ENCODE peak calls at places on chromosomes 5 and 9, in ten cellular contexts. S is upper lobe of left lung, L is tibial nerve, Q is IMR-90, A is uterus, M is A549, R is suprapubic skin, J is prostate gland, X is stomach, D is transverse colon. B is an unnamed sample.
A peak's percentile ranks its signal among the peaks of the same experiment; 100 is the strongest.

GRCh38 chr9:113707953-113708695 is 168.0 kb upstream of the ZNF618 start:
- DNase-seq in X (peak; percentile 38), L (no peak), A (no peak), S (peak; percentile 9), R (no peak), M (no peak), D (no peak), J (no peak), Q (no peak), B (peak; percentile 32)

GRCh38 chr9:136327313-136327971 is at the start of gene GPSM1:
- DNase-seq in X (no peak), A (peak; percentile 65), D (peak; percentile 30), L (peak; percentile 49), R (no peak), S (peak; percentile 31), J (no peak), M (peak; percentile 52), Q (peak; percentile 58), B (no peak)

GRCh38 chr9:136544549-136545064 is 1.2 kb downstream of the NOTCH1 start:
- DNase-seq in L (peak; percentile 63), Q (no peak), S (peak; percentile 85), R (no peak), M (peak; percentile 43), X (peak; percentile 57), A (peak; percentile 63), D (peak; percentile 81), J (peak; percentile 71), B (no peak)

GRCh38 chr5:138037271-138037670 is 4.4 kb upstream of the FAM13B start:
- DNase-seq in J (no peak), M (no peak), A (no peak), X (no peak), S (no peak), R (no peak), L (no peak), Q (no peak), D (no peak), B (no peak)

GRCh38 chr9:134824583-134824982 is 56.0 kb upstream of the FCN2 start:
- DNase-seq in R (no peak), J (no peak), M (no peak), Q (no peak), L (no peak), D (no peak), X (no peak), A (no peak), S (no peak), B (no peak)

GRCh38 chr5:75044406-75044805 is 8.0 kb downstream of the GCNT4 start:
- DNase-seq in M (no peak), J (no peak), L (no peak), S (no peak), X (no peak), R (no peak), D (no peak), Q (no peak), A (no peak), B (no peak)

GRCh38 chr5:141960018-141960417 is 2.0 kb upstream of the PCDH12 start:
- DNase-seq in Q (no peak), S (no peak), M (no peak), J (no peak), R (no peak), D (no peak), X (no peak), L (no peak), A (no peak), B (no peak)

GRCh38 chr9:105841562-105841961 is 147.2 kb downstream of the TMEM38B start:
- DNase-seq in D (no peak), X (no peak), M (no peak), J (no peak), S (no peak), A (no peak), L (no peak), Q (no peak), R (no peak), B (no peak)

GRCh38 chr5:54861212-54861894 is 124.0 kb downstream of the ESM1 start:
- DNase-seq in A (no peak), D (no peak), Q (peak; percentile 67), X (no peak), M (no peak), S (no peak), R (no peak), L (no peak), J (no peak), B (no peak)

GRCh38 chr5:109550077-109550476 is 139.7 kb upstream of the MAN2A1 start:
- DNase-seq in J (no peak), D (no peak), Q (no peak), X (no peak), A (no peak), S (no peak), M (no peak), R (no peak), L (no peak), B (no peak)

GRCh38 chr5:140734354-140734753 is 34.1 kb downstream of the ZMAT2 start:
- DNase-seq in R (no peak), L (no peak), J (no peak), Q (no peak), M (no peak), D (no peak), S (no peak), A (no peak), X (no peak), B (no peak)

GRCh38 chr5:94433393-94434149 is 184.8 kb downstream of the KIAA0825 start:
- DNase-seq in S (peak; percentile 53), J (peak; percentile 19), Q (peak; percentile 64), M (no peak), X (peak; percentile 54), L (no peak), D (no peak), A (no peak), R (no peak), B (no peak)

GRCh38 chr9:529721-530120 is 311.8 kb upstream of the DMRT1 start:
- DNase-seq in X (no peak), S (no peak), A (no peak), L (no peak), M (no peak), J (no peak), Q (no peak), D (no peak), R (no peak), B (no peak)

DNA sequence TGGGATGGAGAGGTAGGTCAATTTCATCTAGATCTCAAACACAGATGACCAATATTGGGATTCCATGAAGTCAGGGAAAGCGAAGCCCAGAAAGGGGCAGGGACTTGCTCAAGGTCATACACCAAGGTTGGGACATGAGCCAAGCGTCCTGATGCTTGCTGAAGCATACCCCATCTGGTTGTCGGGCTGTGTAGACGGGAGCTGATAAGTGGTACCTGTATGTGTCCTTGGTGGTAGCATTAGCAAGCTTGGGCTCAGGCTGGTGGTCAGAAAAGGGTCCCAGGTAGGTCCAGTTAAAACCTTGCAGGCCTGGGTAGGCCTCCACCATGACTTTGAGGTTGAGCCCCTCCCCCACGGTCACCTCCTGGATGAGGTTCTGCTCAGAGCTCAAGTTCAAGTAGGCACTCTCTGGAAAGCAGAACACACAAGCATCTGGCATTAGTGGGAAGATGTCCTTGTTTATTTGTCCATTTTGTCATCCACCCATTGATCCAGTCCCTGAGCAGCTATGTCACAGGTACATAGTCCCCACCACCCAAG is 13.2 kb downstream of the CSF1R start:
- DNase-seq in S (peak; percentile 14), R (peak; percentile 44), J (no peak), Q (no peak), M (no peak), D (peak; percentile 4), A (no peak), L (no peak), X (peak; percentile 15), B (peak; percentile 75)
- H3K27ac ChIP-seq in S (no peak overlapping the region), R (no peak overlapping the region), J (no peak overlapping the region), Q (no peak overlapping the region), M (no peak overlapping the region), D (no peak overlapping the region), A (no peak overlapping the region), L (no peak overlapping the region), X (no peak overlapping the region), B (no peak overlapping the region)

DNA sequence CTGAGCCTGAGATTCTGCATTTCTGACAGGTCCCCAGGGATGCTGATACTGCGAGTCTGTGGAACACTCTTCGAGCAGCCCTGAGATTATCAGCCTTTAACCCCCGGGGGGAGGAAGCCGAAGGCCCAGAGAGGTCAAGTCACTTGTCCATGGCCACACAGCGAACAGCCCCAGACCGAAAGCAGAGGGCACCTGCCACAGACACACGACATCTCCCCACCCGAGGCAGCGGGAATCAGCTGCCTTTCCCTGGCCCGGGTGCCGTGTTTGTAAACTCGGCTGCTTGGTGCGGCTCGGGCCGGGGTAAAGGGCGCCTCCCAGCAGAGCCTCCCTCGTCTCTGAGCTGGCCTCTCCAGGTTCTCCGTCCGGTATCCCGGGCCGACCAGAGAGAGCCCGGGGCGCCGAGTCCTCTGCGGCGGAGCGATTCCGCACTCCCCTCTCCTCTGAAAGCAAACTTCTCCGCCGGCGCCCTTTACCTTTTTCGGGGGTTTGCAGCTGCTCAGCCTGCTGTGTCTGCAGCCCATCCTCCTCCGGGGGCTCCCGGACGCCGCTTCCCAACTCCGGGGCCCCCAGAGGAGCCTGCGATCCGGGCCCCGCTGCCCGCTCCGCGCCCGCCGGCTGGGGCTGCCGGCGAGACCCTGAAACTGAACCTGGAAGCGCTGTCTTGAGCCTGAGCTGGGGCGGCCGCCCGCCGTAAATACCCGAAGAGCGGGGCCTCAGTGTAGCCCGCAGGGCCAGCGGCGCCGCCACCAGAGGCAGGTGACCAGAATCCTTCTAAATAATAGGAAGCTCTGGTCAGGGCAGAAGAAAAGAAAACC is at the start of gene CCDC69:
- DNase-seq in M (peak; percentile 91), J (peak; percentile 72), S (peak; percentile 92), X (peak; percentile 78), L (peak; percentile 57), A (peak; percentile 76), D (peak; percentile 81), R (peak; percentile 81), Q (peak; percentile 57), B (no peak)
- TF ChIP-seq POLR2A in M (peak; percentile 12), J (peak; percentile 80), S (peak; percentile 93), X (no peak), L (peak; percentile 73), A (peak; percentile 88), D (peak; percentile 70), R (no peak), Q (no peak), B (no peak)

GRCh38 chr9:125634040-125634717 is 72.8 kb downstream of the MAPKAP1 start:
- DNase-seq in D (no peak), X (no peak), S (no peak), Q (peak; percentile 40), L (no peak), R (no peak), A (no peak), J (no peak), M (no peak), B (no peak)
- H3K27ac ChIP-seq in D (no peak overlapping the region), X (no peak overlapping the region), S (no peak overlapping the region), Q (no peak overlapping the region), L (no peak overlapping the region), R (no peak overlapping the region), A (no peak overlapping the region), J (no peak overlapping the region), M (no peak overlapping the region), B (no peak overlapping the region)

DNA sequence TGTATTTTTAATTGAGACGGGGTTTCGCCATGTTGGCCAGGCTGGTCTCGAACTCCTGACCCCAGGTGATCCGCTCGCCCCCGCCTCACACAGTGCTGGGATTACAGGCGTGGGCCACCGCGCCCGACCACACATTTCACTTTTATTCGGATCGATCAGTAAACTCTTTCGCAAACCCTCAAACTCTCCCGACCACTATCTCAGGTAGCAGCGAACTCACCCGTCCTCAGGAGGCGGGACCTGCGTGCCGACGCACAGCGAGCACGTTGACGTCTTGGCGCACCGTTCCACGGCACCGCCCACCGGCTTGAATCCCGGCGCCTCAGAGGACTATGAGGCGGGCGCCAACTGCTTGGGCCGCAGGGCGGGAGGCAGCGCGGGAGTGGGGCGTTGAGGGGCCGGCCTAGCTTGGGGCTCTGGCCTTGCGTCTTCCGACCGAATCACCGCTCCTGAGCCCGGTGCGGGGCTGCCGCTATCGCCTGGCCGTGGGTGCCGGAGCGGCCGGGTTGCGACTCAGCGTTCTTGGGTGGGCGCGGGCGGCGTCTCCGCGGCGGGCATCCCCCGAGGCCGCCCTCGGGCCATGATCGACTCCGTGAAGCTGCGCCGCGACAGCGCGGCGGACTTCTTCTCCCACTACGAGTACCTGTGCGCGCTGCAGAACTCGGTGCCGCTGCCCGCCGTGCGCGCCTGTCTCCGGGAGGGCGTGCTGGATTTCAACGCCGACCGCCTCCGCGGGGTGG is at the start of gene CEP78:
- DNase-seq in X (peak; percentile 93), L (peak; percentile 62), A (peak; percentile 91), S (peak; percentile 95), M (peak; percentile 94), J (peak; percentile 91), R (peak; percentile 92), Q (peak; percentile 92), D (peak; percentile 94), B (no peak)
- TF ChIP-seq POLR2A in X (peak; percentile 20), L (peak; percentile 72), A (peak; percentile 65), S (peak; percentile 79), M (peak; percentile 97), J (peak; percentile 80), R (no peak), Q (peak; percentile 51), D (peak; percentile 62), B (no peak)